ENCODE peak calls at places on chromosomes 7 and 10, in six cellular contexts. Q, O, P, S, B and X are unnamed samples.

GRCh38 chr7:138074540-138074939 is 1.7 kb upstream of the AKR1D1 start:
- DNase-seq in B (no peak), O (no peak), P (no peak), Q (no peak), S (no peak), X (no peak)

GRCh38 chr10:74988055-74988773 is 123.2 kb upstream of the SAMD8 start:
- DNase-seq in O (no peak), Q (no peak), P (peak), B (no peak), S (no peak), X (no peak)

GRCh38 chr7:110595694-110596093 is 495.2 kb upstream of the LRRN3 start:
- DNase-seq in Q (no peak), S (no peak), P (no peak), O (no peak), B (no peak), X (no peak)

GRCh38 chr7:127440206-127440605 is 47.7 kb upstream of the ZNF800 start:
- DNase-seq in B (no peak), O (no peak), S (no peak), Q (no peak), P (no peak), X (no peak)

GRCh38 chr10:97868134-97868685 is 18.6 kb downstream of the GOLGA7B start:
- DNase-seq in O (no peak), Q (no peak), P (no peak), S (no peak), B (no peak), X (no peak)

GRCh38 chr10:62373995-62374861 is at the start of gene ZNF365:
- DNase-seq in Q (no peak), O (peak), B (peak), P (peak), S (no peak), X (peak)

GRCh38 chr7:129569811-129570215 is 41.7 kb upstream of the NRF1 start:
- DNase-seq in P (peak), O (no peak), S (no peak), Q (peak), B (peak), X (no peak)

GRCh38 chr10:53403688-53404087 is 631.1 kb upstream of the MBL2 start:
- DNase-seq in P (no peak), Q (no peak), S (no peak), O (no peak), B (no peak), X (no peak)

GRCh38 chr10:3226960-3227724 is 54.6 kb upstream of the PITRM1 start:
- DNase-seq in Q (peak), B (peak), O (no peak), S (no peak), P (peak), X (no peak)

GRCh38 chr10:21082206-21082605 is 185.1 kb upstream of the NEBL start:
- DNase-seq in B (no peak), Q (no peak), S (no peak), O (no peak), P (peak), X (no peak)

GRCh38 chr7:83410989-83411591 is 237.8 kb downstream of the SEMA3E start:
- DNase-seq in B (peak), O (no peak), Q (no peak), P (peak), S (no peak), X (no peak)

GRCh38 chr10:130022501-130023299 is 58.6 kb upstream of the EBF3 start:
- DNase-seq in Q (peak), B (no peak), S (no peak), O (no peak), P (peak), X (no peak)

GRCh38 chr7:471866-472639 is 47.6 kb downstream of the PDGFA start:
- DNase-seq in O (no peak), S (no peak), Q (peak), P (peak), B (peak), X (no peak)

GRCh38 chr10:33066558-33067236 is 108.7 kb upstream of the ITGB1 start:
- DNase-seq in B (no peak), P (peak), O (no peak), Q (peak), S (no peak), X (no peak)

GRCh38 chr7:113285411-113285810 is 167.1 kb upstream of the SMIM30 start:
- DNase-seq in B (no peak), Q (no peak), S (no peak), O (no peak), P (peak), X (no peak)

GRCh38 chr7:156816943-156817572 is 75.9 kb downstream of the LMBR1 start:
- DNase-seq in B (no peak), S (no peak), P (peak), Q (peak), O (no peak), X (no peak)

GRCh38 chr7:152459724-152460251 is 24.0 kb upstream of the KMT2C start:
- DNase-seq in P (no peak), Q (peak), S (no peak), B (no peak), O (no peak), X (no peak)

GRCh38 chr10:10489765-10490164 is 527.9 kb upstream of the CELF2 start:
- DNase-seq in B (no peak), O (no peak), Q (peak), S (no peak), P (peak), X (no peak)

GRCh38 chr10:17425584-17426262 is 28.7 kb downstream of the ST8SIA6 start:
- DNase-seq in S (no peak), P (no peak), B (no peak), O (no peak), Q (no peak), X (peak)

GRCh38 chr10:34941471-34942357 is 126.6 kb upstream of the PARD3 start:
- DNase-seq in O (no peak), Q (no peak), S (no peak), P (peak), B (no peak), X (no peak)

GRCh38 chr7:49700841-49701240 is 72.6 kb upstream of the VWC2 start:
- DNase-seq in P (no peak), O (no peak), Q (no peak), B (no peak), S (no peak), X (no peak)

GRCh38 chr7:141792526-141792925 is 2.5 kb downstream of the TAS2R5 start:
- DNase-seq in O (no peak), Q (no peak), P (no peak), S (no peak), B (no peak), X (no peak)

GRCh38 chr10:111057006-111057405 is 19.8 kb upstream of the ADRA2A start:
- DNase-seq in Q (no peak), P (no peak), S (no peak), B (no peak), O (no peak), X (no peak)

GRCh38 chr10:771647-772046 is 82.2 kb upstream of the DIP2C start:
- DNase-seq in O (no peak), B (no peak), P (no peak), Q (no peak), S (no peak), X (no peak)

GRCh38 chr7:88217675-88218427 is 2.0 kb downstream of the SRI start:
- DNase-seq in O (no peak), S (no peak), P (no peak), B (no peak), Q (no peak), X (no peak)

GRCh38 chr7:98056580-98056979 is 50.1 kb upstream of the LMTK2 start:
- DNase-seq in P (no peak), O (no peak), B (no peak), S (no peak), Q (no peak), X (no peak)

GRCh38 chr7:105963038-105963667 is at the start of gene CDHR3:
- DNase-seq in Q (no peak), B (no peak), S (no peak), P (no peak), O (no peak), X (no peak)

GRCh38 chr10:44132361-44133289 is 252.3 kb downstream of the CXCL12 start:
- DNase-seq in P (peak), Q (no peak), B (no peak), S (no peak), O (no peak), X (no peak)

GRCh38 chr7:156578978-156579430 is 61.6 kb upstream of the RNF32 start:
- DNase-seq in P (no peak), S (no peak), O (no peak), Q (no peak), B (no peak), X (no peak)

GRCh38 chr7:101581891-101582290 is 47.2 kb downstream of the MYL10 start:
- DNase-seq in P (no peak), B (no peak), S (no peak), O (no peak), Q (no peak), X (no peak)

GRCh38 chr7:143042821-143043271 is 9.3 kb upstream of the OR6V1 start:
- DNase-seq in P (no peak), B (peak), S (no peak), O (no peak), Q (no peak), X (no peak)

GRCh38 chr7:7664344-7664743 is 23.8 kb downstream of the UMAD1 start:
- DNase-seq in Q (no peak), B (no peak), S (no peak), P (no peak), O (no peak), X (no peak)

GRCh38 chr7:142711722-142712616 is 37.3 kb upstream of the PRSS1 start:
- DNase-seq in S (no peak), O (no peak), P (peak), B (peak), Q (no peak), X (peak)

GRCh38 chr7:124720195-124720594 is 45.4 kb downstream of the GPR37 start:
- DNase-seq in B (peak), S (no peak), O (no peak), P (no peak), Q (no peak), X (no peak)

GRCh38 chr10:132231656-132232552 is 45.2 kb downstream of the DPYSL4 start:
- DNase-seq in S (no peak), P (no peak), Q (no peak), O (no peak), B (no peak), X (no peak)

GRCh38 chr10:96416643-96417042 is 57.8 kb upstream of the OPALIN start:
- DNase-seq in O (no peak), B (no peak), P (no peak), S (no peak), Q (peak), X (no peak)